ENCODE peak calls at places on chromosomes 3 and 15, in ten cellular contexts. A, I, D, S, C, V, P, E, Q and G are unnamed samples.

GRCh38 chr15:77335298-77335697 is 84.6 kb downstream of the PEAK1 start:
- DNase-seq in A (peak), I (no peak), D (no peak), S (peak), C (no peak), V (no peak), P (no peak), E (no peak), Q (no peak), G (no peak)

GRCh38 chr15:78177447-78177873 is 28.3 kb downstream of the IDH3A start:
- DNase-seq in A (peak), I (peak), D (peak), S (no peak), C (peak), V (peak), P (peak), E (peak), Q (no peak), G (no peak)

GRCh38 chr15:38886315-38887163 is 321.9 kb upstream of the RASGRP1 start:
- DNase-seq in A (no peak), I (no peak), D (no peak), S (peak), C (no peak), V (no peak), P (no peak), E (no peak), Q (no peak), G (no peak)

GRCh38 chr3:32392530-32393302 is 1.1 kb downstream of the CMTM7 start:
- DNase-seq in A (peak), I (peak), D (no peak), S (no peak), C (no peak), V (peak), P (no peak), E (no peak), Q (no peak), G (no peak)

GRCh38 chr3:142588708-142589107 is 7.5 kb upstream of the PLS1 start:
- DNase-seq in A (no peak), I (no peak), D (no peak), S (no peak), C (no peak), V (no peak), P (no peak), E (no peak), Q (no peak), G (no peak)

GRCh38 chr3:32406481-32407408 is 15.1 kb downstream of the CMTM7 start:
- DNase-seq in A (no peak), I (no peak), D (no peak), S (no peak), C (no peak), V (peak), P (no peak), E (no peak), Q (no peak), G (no peak)

GRCh38 chr3:103927896-103928295 is 1438.8 kb upstream of the ALCAM start:
- DNase-seq in A (no peak), I (no peak), D (no peak), S (no peak), C (no peak), V (no peak), P (no peak), E (no peak), Q (no peak), G (no peak)

GRCh38 chr3:167287308-167287707 is 92.8 kb downstream of the ZBBX start:
- DNase-seq in A (no peak), I (no peak), D (no peak), S (no peak), C (no peak), V (no peak), P (no peak), E (no peak), Q (no peak), G (no peak)

GRCh38 chr3:123346041-123346440 is 102.8 kb downstream of the ADCY5 start:
- DNase-seq in A (peak), I (no peak), D (no peak), S (no peak), C (no peak), V (no peak), P (no peak), E (no peak), Q (no peak), G (no peak)

GRCh38 chr15:75176404-75176761 is 25.3 kb upstream of the C15orf39 start:
- DNase-seq in A (no peak), I (no peak), D (no peak), S (no peak), C (no peak), V (no peak), P (no peak), E (no peak), Q (no peak), G (no peak)

GRCh38 chr3:63613561-63613960 is 38.9 kb upstream of the SNTN start:
- DNase-seq in A (no peak), I (no peak), D (no peak), S (peak), C (no peak), V (no peak), P (no peak), E (no peak), Q (no peak), G (no peak)

GRCh38 chr3:42867138-42867537 is 8.5 kb downstream of the CYP8B1 start:
- DNase-seq in A (no peak), I (no peak), D (no peak), S (no peak), C (no peak), V (no peak), P (no peak), E (no peak), Q (no peak), G (no peak)

GRCh38 chr15:79682285-79682684 is 214.5 kb downstream of the MTHFS start:
- DNase-seq in A (peak), I (no peak), D (no peak), S (peak), C (no peak), V (no peak), P (no peak), E (no peak), Q (no peak), G (no peak)

GRCh38 chr15:85154061-85154460 is 172.4 kb downstream of the PDE8A start:
- DNase-seq in A (no peak), I (no peak), D (no peak), S (no peak), C (no peak), V (no peak), P (no peak), E (peak), Q (no peak), G (no peak)

GRCh38 chr3:163951397-163951987 is 1126.8 kb downstream of the SI start:
- DNase-seq in A (no peak), I (no peak), D (no peak), S (no peak), C (no peak), V (no peak), P (no peak), E (no peak), Q (no peak), G (no peak)

GRCh38 chr3:72818092-72818721 is 30.0 kb downstream of the SHQ1 start:
- DNase-seq in A (no peak), I (no peak), D (no peak), S (no peak), C (no peak), V (no peak), P (no peak), E (no peak), Q (no peak), G (no peak)

GRCh38 chr3:52779011-52779410 is 1.6 kb downstream of the ITIH1 start:
- DNase-seq in A (no peak), I (no peak), D (no peak), S (no peak), C (no peak), V (peak), P (no peak), E (no peak), Q (no peak), G (no peak)

GRCh38 chr15:40048155-40048792 is 9.3 kb upstream of the SRP14 start:
- DNase-seq in A (peak), I (no peak), D (no peak), S (no peak), C (no peak), V (peak), P (no peak), E (no peak), Q (no peak), G (no peak)

GRCh38 chr3:161008086-161008485 is 97.1 kb downstream of the B3GALNT1 start:
- DNase-seq in A (no peak), I (no peak), D (no peak), S (no peak), C (no peak), V (no peak), P (no peak), E (no peak), Q (no peak), G (no peak)

GRCh38 chr3:142732066-142732465 is 8.2 kb downstream of the TRPC1 start:
- DNase-seq in A (no peak), I (no peak), D (no peak), S (no peak), C (no peak), V (no peak), P (no peak), E (no peak), Q (no peak), G (no peak)

GRCh38 chr3:193016437-193016887 is 98.8 kb upstream of the MB21D2 start:
- DNase-seq in A (peak), I (no peak), D (no peak), S (no peak), C (no peak), V (no peak), P (no peak), E (no peak), Q (no peak), G (no peak)

GRCh38 chr3:150097588-150097890 is 126.8 kb upstream of the PFN2 start:
- DNase-seq in A (no peak), I (no peak), D (no peak), S (no peak), C (no peak), V (no peak), P (no peak), E (no peak), Q (no peak), G (no peak)

GRCh38 chr3:72664576-72664975 is 183.7 kb downstream of the SHQ1 start:
- DNase-seq in A (no peak), I (no peak), D (no peak), S (no peak), C (no peak), V (no peak), P (no peak), E (no peak), Q (no peak), G (no peak)

GRCh38 chr15:75049392-75049791 is 26.0 kb downstream of the PPCDC start:
- DNase-seq in A (peak), I (no peak), D (no peak), S (no peak), C (no peak), V (no peak), P (no peak), E (no peak), Q (no peak), G (no peak)

GRCh38 chr3:160486459-160486869 is 36.9 kb upstream of the TRIM59 start:
- DNase-seq in A (no peak), I (no peak), D (peak), S (no peak), C (no peak), V (no peak), P (peak), E (no peak), Q (no peak), G (no peak)

GRCh38 chr3:123658118-123658859 is 73.4 kb upstream of the HACD2 start:
- DNase-seq in A (peak), I (no peak), D (no peak), S (peak), C (no peak), V (no peak), P (no peak), E (no peak), Q (no peak), G (no peak)

GRCh38 chr3:194740859-194741486 is 55.3 kb downstream of the FAM43A start:
- DNase-seq in A (no peak), I (no peak), D (no peak), S (no peak), C (no peak), V (no peak), P (no peak), E (no peak), Q (no peak), G (no peak)